ENCODE peak calls at places on chromosomes 13 and 19, in four cellular contexts. One of them, this sample, is unnamed.

GRCh38 chr19:46978470-46978869 is 41.2 kb upstream of the NPAS1 start:
- DNase-seq in GM12891: no peak
- DNase-seq in GM12878: no peak
- DNase-seq in K562: no peak
- DNase-seq in this sample: no peak

GRCh38 chr13:93473441-93474270 is 247.0 kb downstream of the GPC6 start:
- DNase-seq in K562: no peak
- DNase-seq in GM12878: no peak
- DNase-seq in GM12891: no peak
- DNase-seq in this sample: no peak

GRCh38 chr13:31998131-31998530 is 33.4 kb upstream of the FRY start:
- DNase-seq in GM12891: no peak
- DNase-seq in GM12878: no peak
- DNase-seq in K562: no peak
- DNase-seq in this sample: no peak

GRCh38 chr13:36998624-36999041 is 507 bp downstream of the ALG5 start:
- DNase-seq in K562: peak; percentile 14
- DNase-seq in GM12878: no peak
- DNase-seq in GM12891: no peak
- DNase-seq in this sample: no peak

GRCh38 chr13:99979453-99980200 is 2.0 kb upstream of the ZIC2 start:
- DNase-seq in GM12891: no peak
- DNase-seq in GM12878: no peak
- DNase-seq in K562: peak; percentile 55
- DNase-seq in this sample: no peak

GRCh38 chr13:80072231-80072630 is 268.7 kb downstream of the SPRY2 start:
- DNase-seq in K562: no peak
- DNase-seq in GM12891: no peak
- DNase-seq in GM12878: no peak
- DNase-seq in this sample: no peak

GRCh38 chr13:31385534-31385933 is 185.8 kb downstream of the B3GLCT start:
- DNase-seq in GM12878: no peak
- DNase-seq in K562: peak; percentile 3
- DNase-seq in GM12891: no peak
- DNase-seq in this sample: no peak

GRCh38 chr19:7874080-7874856 is at the start of gene PRR36:
- DNase-seq in K562: no peak
- DNase-seq in GM12891: no peak
- DNase-seq in GM12878: no peak
- DNase-seq in this sample: no peak

GRCh38 chr13:34223984-34224383 is 406.0 kb downstream of the RFC3 start:
- DNase-seq in GM12878: no peak
- DNase-seq in K562: no peak
- DNase-seq in GM12891: no peak
- DNase-seq in this sample: no peak

GRCh38 chr13:47672982-47673670 is 327.9 kb downstream of the SUCLA2 start:
- DNase-seq in K562: no peak
- DNase-seq in GM12878: no peak
- DNase-seq in GM12891: no peak
- DNase-seq in this sample: peak; percentile 26

GRCh38 chr13:102530751-102531150 is 66.0 kb upstream of the TPP2 start:
- DNase-seq in GM12878: no peak
- DNase-seq in GM12891: no peak
- DNase-seq in K562: no peak
- DNase-seq in this sample: no peak

GRCh38 chr19:17473041-17473440 is 2.7 kb downstream of the SLC27A1 start:
- DNase-seq in GM12878: no peak
- DNase-seq in GM12891: no peak
- DNase-seq in K562: peak; percentile 73
- DNase-seq in this sample: peak; percentile 75

GRCh38 chr13:44068169-44068568 is 188.5 kb downstream of the LACC1 start:
- DNase-seq in K562: no peak
- DNase-seq in GM12878: no peak
- DNase-seq in GM12891: no peak
- DNase-seq in this sample: no peak

GRCh38 chr13:90633849-90634248 is 713.6 kb upstream of the MIR17HG start:
- DNase-seq in GM12878: no peak
- DNase-seq in K562: no peak
- DNase-seq in GM12891: no peak
- DNase-seq in this sample: no peak

GRCh38 chr19:21604351-21604926 is 99.0 kb downstream of the ZNF429 start:
- DNase-seq in GM12891: no peak
- DNase-seq in K562: no peak
- DNase-seq in GM12878: no peak
- DNase-seq in this sample: no peak

GRCh38 chr19:55355213-55355821 is 798 bp upstream of the COX6B2 start:
- DNase-seq in GM12878: no peak
- DNase-seq in GM12891: no peak
- DNase-seq in K562: no peak
- DNase-seq in this sample: no peak

GRCh38 chr13:86918682-86919081 is 752.5 kb upstream of the SLITRK5 start:
- DNase-seq in GM12891: no peak
- DNase-seq in GM12878: no peak
- DNase-seq in K562: no peak
- DNase-seq in this sample: no peak

GRCh38 chr13:93861818-93862217 is 617.7 kb downstream of the DCT start:
- DNase-seq in K562: no peak
- DNase-seq in GM12891: no peak
- DNase-seq in GM12878: no peak
- DNase-seq in this sample: no peak

GRCh38 chr19:47511128-47511517 is 3.7 kb downstream of the NAPA start:
- DNase-seq in K562: no peak
- DNase-seq in GM12891: no peak
- DNase-seq in GM12878: no peak
- DNase-seq in this sample: no peak

GRCh38 chr19:58399903-58400637 is 4.6 kb downstream of the RNF225 start:
- DNase-seq in GM12891: no peak
- DNase-seq in K562: no peak
- DNase-seq in GM12878: no peak
- DNase-seq in this sample: no peak

GRCh38 chr13:85095887-85096286 is 703.3 kb downstream of the SLITRK6 start:
- DNase-seq in K562: no peak
- DNase-seq in GM12891: no peak
- DNase-seq in GM12878: no peak
- DNase-seq in this sample: no peak

GRCh38 chr13:106153876-106154275 is 381.6 kb downstream of the EFNB2 start:
- DNase-seq in GM12878: no peak
- DNase-seq in K562: no peak
- DNase-seq in GM12891: no peak
- DNase-seq in this sample: no peak

GRCh38 chr19:41695745-41696144 is 7.7 kb upstream of the CEACAM7 start:
- DNase-seq in GM12891: no peak
- DNase-seq in GM12878: no peak
- DNase-seq in K562: no peak
- DNase-seq in this sample: no peak

GRCh38 chr13:113226873-113227272 is 17.5 kb downstream of the CUL4A start:
- DNase-seq in K562: no peak
- DNase-seq in GM12891: no peak
- DNase-seq in GM12878: no peak
- DNase-seq in this sample: no peak

GRCh38 chr13:25493930-25494707 is 122.3 kb downstream of the ATP8A2 start:
- DNase-seq in GM12891: no peak
- DNase-seq in K562: no peak
- DNase-seq in GM12878: no peak
- DNase-seq in this sample: no peak

GRCh38 chr13:110327036-110327790 is 20.1 kb downstream of the COL4A2 start:
- DNase-seq in K562: no peak
- DNase-seq in GM12891: no peak
- DNase-seq in GM12878: no peak
- DNase-seq in this sample: no peak

GRCh38 chr19:8233370-8233769 is 24.2 kb downstream of the CERS4 start:
- DNase-seq in GM12891: no peak
- DNase-seq in GM12878: no peak
- DNase-seq in K562: no peak
- DNase-seq in this sample: no peak

GRCh38 chr19:1516395-1516753 is 3.6 kb upstream of the ADAMTSL5 start:
- DNase-seq in GM12891: no peak
- DNase-seq in K562: peak; percentile 45
- DNase-seq in GM12878: no peak
- DNase-seq in this sample: no peak

GRCh38 chr19:38303517-38304351 is at the start of gene C19orf33:
- DNase-seq in GM12891: no peak
- DNase-seq in GM12878: no peak
- DNase-seq in K562: no peak
- DNase-seq in this sample: no peak

GRCh38 chr13:102055116-102055515 is 346.7 kb downstream of the FGF14 start:
- DNase-seq in GM12878: no peak
- DNase-seq in K562: no peak
- DNase-seq in GM12891: no peak
- DNase-seq in this sample: no peak

GRCh38 chr13:52454459-52454824 is 836 bp upstream of the CKAP2 start:
- DNase-seq in K562: peak; percentile 39
- DNase-seq in GM12878: peak; percentile 69
- DNase-seq in GM12891: no peak
- DNase-seq in this sample: peak; percentile 52

GRCh38 chr19:39829702-39830275 is 4.2 kb downstream of the DYRK1B start:
- DNase-seq in K562: no peak
- DNase-seq in GM12878: no peak
- DNase-seq in GM12891: no peak
- DNase-seq in this sample: no peak

GRCh38 chr19:42199440-42200115 is 17.9 kb downstream of the DEDD2 start:
- DNase-seq in GM12891: peak; percentile 76
- DNase-seq in GM12878: peak; percentile 68
- DNase-seq in K562: peak; percentile 94
- DNase-seq in this sample: peak; percentile 88

GRCh38 chr19:36638862-36639510 is 27.7 kb downstream of the ZNF461 start:
- DNase-seq in GM12878: no peak
- DNase-seq in GM12891: no peak
- DNase-seq in K562: no peak
- DNase-seq in this sample: no peak

GRCh38 chr19:57888107-57888493 is 737 bp downstream of the ZNF814 start:
- DNase-seq in K562: no peak
- DNase-seq in GM12878: no peak
- DNase-seq in GM12891: no peak
- DNase-seq in this sample: no peak

GRCh38 chr13:94251801-94252200 is 227.7 kb downstream of the DCT start:
- DNase-seq in GM12891: no peak
- DNase-seq in K562: no peak
- DNase-seq in GM12878: no peak
- DNase-seq in this sample: no peak

GRCh38 chr19:18675779-18676178 is 7.7 kb upstream of the CRTC1 start:
- DNase-seq in GM12891: no peak
- DNase-seq in GM12878: no peak
- DNase-seq in K562: peak; percentile 44
- DNase-seq in this sample: no peak

DNA sequence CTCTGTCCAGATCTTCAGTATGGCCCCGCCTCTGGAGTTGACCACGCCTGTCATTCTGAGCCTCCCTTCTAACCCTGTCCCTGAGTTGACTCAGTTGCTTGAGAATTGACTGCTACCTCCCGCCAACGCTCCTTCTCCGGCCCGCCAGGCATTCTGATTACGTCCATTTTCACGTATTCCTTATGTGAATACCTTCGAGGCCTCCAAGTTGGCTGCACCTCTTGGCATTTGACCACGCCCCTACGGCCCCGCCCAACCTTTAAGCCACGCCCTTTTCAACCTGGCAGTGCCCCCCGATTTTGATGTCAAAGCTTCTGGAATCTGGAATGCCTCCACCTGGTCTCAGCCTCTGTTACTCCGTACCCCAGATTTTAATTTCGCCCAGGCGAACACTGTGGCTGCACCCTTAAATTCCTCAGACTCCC is 1.7 kb upstream of the EML2 start:
- DNase-seq in K562: peak; percentile 80
- DNase-seq in GM12878: no peak
- DNase-seq in GM12891: no peak
- DNase-seq in this sample: no peak
- TF ChIP-seq SPI1 in K562: no peak
- TF ChIP-seq SPI1 in GM12878: no peak
- TF ChIP-seq SPI1 in GM12891: no peak
- TF ChIP-seq SPI1 in this sample: no peak

GRCh38 chr13:76035711-76036110 is 399.6 kb downstream of the LMO7 start:
- DNase-seq in K562: no peak
- DNase-seq in GM12878: no peak
- DNase-seq in GM12891: no peak
- DNase-seq in this sample: no peak
- TF ChIP-seq SPI1 in K562: no peak
- TF ChIP-seq SPI1 in GM12878: no peak
- TF ChIP-seq SPI1 in GM12891: no peak
- TF ChIP-seq SPI1 in this sample: no peak

DNA sequence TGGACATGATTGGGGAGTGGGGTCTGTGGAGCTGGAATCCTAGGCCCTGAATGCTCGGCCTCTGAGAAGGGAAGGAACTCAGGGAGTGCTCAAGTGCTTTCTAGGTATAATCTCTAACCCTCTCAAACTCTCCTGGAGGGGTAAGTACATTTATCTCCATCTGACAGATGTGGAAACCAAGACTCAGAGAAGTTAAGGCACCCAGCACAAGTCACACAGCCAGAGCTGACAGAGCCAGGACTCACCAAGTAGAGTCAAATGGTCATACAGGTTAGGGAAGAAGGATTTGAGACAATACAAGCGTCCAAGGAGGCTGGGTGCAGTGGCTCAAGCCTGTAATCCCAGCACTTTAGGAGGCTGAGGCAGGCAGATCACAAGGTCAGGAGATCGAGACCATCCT is 12.9 kb upstream of the LYPD3 start:
- DNase-seq in K562: no peak
- DNase-seq in GM12891: no peak
- DNase-seq in GM12878: no peak
- DNase-seq in this sample: no peak
- TF ChIP-seq SPI1 in K562: no peak
- TF ChIP-seq SPI1 in GM12891: no peak
- TF ChIP-seq SPI1 in GM12878: no peak
- TF ChIP-seq SPI1 in this sample: no peak

GRCh38 chr13:26719356-26719945 is 41.1 kb downstream of the GPR12 start:
- DNase-seq in GM12878: no peak
- DNase-seq in K562: peak; percentile 2
- DNase-seq in GM12891: no peak
- DNase-seq in this sample: peak; percentile 71
- TF ChIP-seq SPI1 in GM12878: no peak
- TF ChIP-seq SPI1 in K562: no peak
- TF ChIP-seq SPI1 in GM12891: no peak
- TF ChIP-seq SPI1 in this sample: no peak

GRCh38 chr19:12365094-12365371 is 450 bp downstream of the ZNF442 start:
- DNase-seq in GM12878: no peak
- DNase-seq in GM12891: no peak
- DNase-seq in K562: no peak
- DNase-seq in this sample: no peak
- TF ChIP-seq SPI1 in GM12878: no peak
- TF ChIP-seq SPI1 in GM12891: no peak
- TF ChIP-seq SPI1 in K562: no peak
- TF ChIP-seq SPI1 in this sample: no peak

GRCh38 chr19:489418-490196 is 6.7 kb upstream of the MADCAM1 start:
- DNase-seq in GM12891: no peak
- DNase-seq in K562: no peak
- DNase-seq in GM12878: no peak
- DNase-seq in this sample: no peak
- TF ChIP-seq SPI1 in GM12891: no peak
- TF ChIP-seq SPI1 in K562: no peak
- TF ChIP-seq SPI1 in GM12878: no peak
- TF ChIP-seq SPI1 in this sample: no peak

DNA sequence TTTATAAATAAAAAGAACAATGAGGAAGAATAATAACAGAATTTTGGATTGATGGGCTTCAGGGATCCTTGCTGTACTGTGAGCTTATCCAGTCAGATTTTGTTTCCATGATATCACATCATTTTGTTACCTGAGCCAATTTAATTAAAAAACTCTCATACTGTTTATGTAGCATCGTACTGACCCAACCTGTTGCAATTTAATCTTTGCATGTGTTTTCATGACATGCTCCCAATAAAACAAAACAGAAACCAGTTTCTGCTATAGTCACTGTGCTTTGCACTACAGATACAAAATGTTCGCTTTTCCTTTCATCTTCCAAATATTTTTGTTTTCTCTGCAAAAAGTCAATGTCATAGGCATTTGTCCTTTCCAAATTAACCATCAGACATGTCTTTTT is 109.7 kb upstream of the RNF113B start:
- DNase-seq in GM12891: no peak
- DNase-seq in K562: no peak
- DNase-seq in GM12878: no peak
- DNase-seq in this sample: no peak
- TF ChIP-seq SPI1 in GM12891: no peak
- TF ChIP-seq SPI1 in K562: no peak
- TF ChIP-seq SPI1 in GM12878: no peak
- TF ChIP-seq SPI1 in this sample: no peak

This sample was measured in HL-60.